ENCODE peak calls at places on chromosome 15, in seven cellular contexts. A is B cell; M is HCT116; Q is CD8-positive, alpha-beta T cell; X is HL-60; J is fibroblast of mammary gland; O is GM20000. G is an unnamed sample.

GRCh38 chr15:41957021-41957897 is 15.1 kb downstream of the EHD4 start:
- DNase-seq in A (no peak), M (no peak), Q (no peak), X (no peak), J (no peak), O (peak; percentile 61), G (no peak)

GRCh38 chr15:32641517-32642059 is at the start of gene SCG5:
- DNase-seq in A (no peak), M (no peak), Q (no peak), X (no peak), J (peak; percentile 63), O (no peak), G (peak; percentile 46)

GRCh38 chr15:63060699-63061098 is 18.2 kb downstream of the TPM1 start:
- DNase-seq in A (no peak), M (no peak), Q (no peak), X (no peak), J (no peak), O (no peak), G (no peak)

GRCh38 chr15:44033894-44034293 is 161.2 kb downstream of the FRMD5 start:
- DNase-seq in A (no peak), M (peak; percentile 16), Q (no peak), X (no peak), J (peak; percentile 77), O (no peak), G (no peak)

GRCh38 chr15:31397851-31398661 is 71.4 kb downstream of the KLF13 start:
- DNase-seq in A (no peak), M (no peak), Q (no peak), X (no peak), J (no peak), O (peak; percentile 9), G (no peak)

GRCh38 chr15:60477991-60478632 is 830 bp downstream of the ICE2 start:
- DNase-seq in A (no peak), M (no peak), Q (no peak), X (peak; percentile 9), J (peak; percentile 41), O (peak; percentile 25), G (no peak)

GRCh38 chr15:28945626-28946215 is 59.9 kb downstream of the APBA2 start:
- DNase-seq in A (no peak), M (no peak), Q (no peak), X (no peak), J (no peak), O (no peak), G (no peak)

GRCh38 chr15:58453931-58454793 is 22.4 kb downstream of the LIPC start:
- DNase-seq in A (no peak), M (no peak), Q (no peak), X (peak; percentile 57), J (peak; percentile 45), O (peak; percentile 44), G (no peak)

GRCh38 chr15:58284293-58284692 is 146.1 kb downstream of the AQP9 start:
- DNase-seq in A (no peak), M (no peak), Q (no peak), X (no peak), J (no peak), O (no peak), G (no peak)

GRCh38 chr15:96361309-96362000 is 31.0 kb downstream of the NR2F2 start:
- DNase-seq in A (peak; percentile 33), M (no peak), Q (no peak), X (no peak), J (no peak), O (no peak), G (no peak)

GRCh38 chr15:73942751-73943270 is 16.5 kb downstream of the LOXL1 start:
- DNase-seq in A (no peak), M (no peak), Q (no peak), X (no peak), J (no peak), O (no peak), G (no peak)

GRCh38 chr15:83422090-83422489 is 25.1 kb upstream of the SH3GL3 start:
- DNase-seq in A (no peak), M (no peak), Q (no peak), X (no peak), J (no peak), O (no peak), G (no peak)

GRCh38 chr15:67164811-67165652 is 89.4 kb downstream of the AAGAB start:
- DNase-seq in A (no peak), M (no peak), Q (no peak), X (no peak), J (peak; percentile 87), O (no peak), G (no peak)

GRCh38 chr15:36755341-36755740 is 175.9 kb downstream of the CDIN1 start:
- DNase-seq in A (no peak), M (no peak), Q (no peak), X (no peak), J (no peak), O (no peak), G (no peak)

GRCh38 chr15:60829416-60829815 is 350.5 kb upstream of the ICE2 start:
- DNase-seq in A (no peak), M (no peak), Q (no peak), X (no peak), J (peak; percentile 87), O (no peak), G (no peak)

GRCh38 chr15:85973584-85974347 is 105.9 kb upstream of the AGBL1 start:
- DNase-seq in A (no peak), M (no peak), Q (no peak), X (no peak), J (no peak), O (no peak), G (no peak)

GRCh38 chr15:66749841-66750575 is 48.0 kb downstream of the SMAD6 start:
- DNase-seq in A (no peak), M (no peak), Q (no peak), X (no peak), J (no peak), O (no peak), G (no peak)

GRCh38 chr15:72473670-72474465 is at the start of gene ARIH1:
- DNase-seq in A (peak; percentile 88), M (peak; percentile 87), Q (peak; percentile 95), X (peak; percentile 95), J (peak; percentile 93), O (peak; percentile 94), G (peak; percentile 96)
- TF ChIP-seq CTCF in A (peak; percentile 34), M (peak; percentile 17), Q (peak; percentile 42), X (peak; percentile 16), J (peak; percentile 44), O (no peak), G (peak; percentile 33)

DNA sequence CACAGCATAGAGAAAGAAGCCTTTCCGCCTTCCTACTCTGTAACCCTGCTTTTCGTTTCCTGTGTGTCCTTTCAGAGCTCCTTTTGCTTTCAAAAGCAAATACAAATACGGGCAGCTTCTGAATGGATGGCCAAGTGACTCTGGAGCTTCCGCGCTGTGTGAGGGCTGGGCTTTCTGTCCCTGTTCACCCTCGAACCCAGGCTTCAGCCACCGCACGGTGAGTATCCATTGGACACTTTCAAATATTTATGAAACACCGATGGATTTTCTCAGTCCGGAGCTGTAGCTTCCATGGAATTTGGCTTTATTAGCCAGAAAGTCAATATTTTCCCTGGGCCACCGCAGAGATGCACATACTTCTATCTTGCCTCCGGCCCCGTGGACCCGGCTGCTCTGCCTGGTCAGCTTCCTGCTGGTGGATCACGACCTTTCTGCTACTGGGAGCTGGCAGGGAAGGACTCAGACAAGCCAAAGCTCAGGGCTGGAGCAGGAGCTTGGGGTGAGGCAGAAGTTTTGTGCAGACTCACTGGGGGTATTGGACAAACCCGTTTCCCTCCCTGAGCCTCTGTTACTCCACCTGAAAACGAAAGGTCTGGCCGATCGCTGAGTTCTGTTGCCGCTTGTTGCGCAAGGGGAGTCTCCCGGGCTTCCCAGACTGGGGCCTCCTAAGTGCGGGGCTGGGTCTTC is 63.6 kb downstream of the LINGO1 start:
- DNase-seq in A (no peak), M (no peak), Q (no peak), X (peak; percentile 15), J (peak; percentile 37), O (peak; percentile 41), G (no peak)
- TF ChIP-seq CTCF in A (no peak), M (no peak), Q (no peak), X (no peak), J (no peak), O (no peak), G (no peak)

DNA sequence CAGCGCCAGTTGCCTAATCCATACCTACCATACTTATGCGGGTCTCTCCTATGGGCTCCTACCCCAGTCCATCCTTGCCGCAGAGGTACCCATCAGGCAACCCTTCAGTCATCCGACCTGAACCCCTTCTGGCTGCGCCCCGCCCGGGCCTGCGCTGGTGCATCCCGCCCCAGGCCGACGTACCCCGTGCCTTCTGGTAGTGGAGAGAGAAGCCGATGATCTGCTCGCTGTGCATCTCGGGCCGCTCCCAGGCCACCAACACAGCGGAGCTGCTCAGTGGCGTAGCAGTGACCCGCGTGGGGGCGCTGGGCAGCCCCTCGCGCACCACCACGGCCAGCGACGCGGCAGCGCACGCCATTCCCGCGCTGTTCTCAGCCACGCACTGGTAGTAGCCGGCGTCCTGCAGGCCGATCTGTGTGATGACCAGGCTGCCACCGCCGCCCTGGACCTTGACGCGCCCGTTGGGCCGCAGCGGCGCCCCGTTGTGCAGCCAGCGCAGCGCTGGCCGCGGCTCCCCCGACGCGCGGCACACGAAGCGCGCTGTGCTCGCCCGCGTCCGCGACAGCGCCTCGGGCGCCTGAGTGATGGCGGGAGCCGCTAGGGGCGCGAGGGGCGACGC is 17.9 kb upstream of the IGDCC3 start:
- DNase-seq in A (no peak), M (no peak), Q (no peak), X (no peak), J (no peak), O (no peak), G (no peak)
- TF ChIP-seq CTCF in A (no peak), M (no peak), Q (no peak), X (no peak), J (no peak), O (no peak), G (no peak)

DNA sequence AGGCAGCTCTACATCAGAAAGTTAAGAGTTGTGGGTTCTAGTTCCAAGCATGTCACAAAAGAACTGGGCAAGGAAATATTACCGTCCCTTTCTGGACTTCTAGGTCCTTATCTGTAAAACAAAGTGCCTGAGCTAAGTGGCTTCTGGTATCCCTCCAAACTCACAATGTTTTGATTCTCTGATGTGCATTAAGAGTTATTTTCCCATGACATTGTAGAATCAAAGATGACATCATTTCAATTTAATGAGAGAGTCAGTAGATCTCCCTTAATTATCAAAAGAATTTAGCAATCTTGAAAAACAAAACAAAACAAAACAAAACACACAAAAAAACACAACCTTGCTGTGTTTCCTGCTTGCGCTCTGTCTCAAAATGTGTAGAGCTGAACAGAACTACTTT is 88.7 kb downstream of the DUT start:
- DNase-seq in A (no peak), M (no peak), Q (no peak), X (no peak), J (no peak), O (no peak), G (no peak)
- TF ChIP-seq CTCF in A (no peak), M (no peak), Q (no peak), X (no peak), J (no peak), O (no peak), G (no peak)

GRCh38 chr15:100765458-100766224 is 114.0 kb upstream of the ALDH1A3 start:
- DNase-seq in A (no peak), M (no peak), Q (no peak), X (no peak), J (no peak), O (peak; percentile 5), G (no peak)
- TF ChIP-seq CTCF in A (no peak), M (no peak), Q (no peak), X (no peak), J (no peak), O (no peak), G (no peak)